ENCODE peak calls at places on chromosome 11, in ten cellular contexts. V is iris pigment epithelial cell; H is thoracic aorta; Y is spleen; F is pons; P is H54; Q is CD8-positive, alpha-beta T cell; C is heart right ventricle; L is iPS DF 6.9; X is Kasumi-1. T is an unnamed sample.

GRCh38 chr11:132024587-132025295 is 654.3 kb downstream of the NTM start:
- DNase-seq in V (peak), H (no peak), Y (no peak), F (no peak), P (peak), Q (no peak), C (no peak), L (no peak), X (no peak), T (no peak)

GRCh38 chr11:33931032-33931431 is 39.2 kb upstream of the LMO2 start:
- DNase-seq in V (peak), H (no peak), Y (no peak), F (no peak), P (no peak), Q (no peak), C (no peak), L (no peak), X (no peak), T (no peak)

GRCh38 chr11:17314232-17314547 is 37.4 kb upstream of the NCR3LG1 start:
- DNase-seq in V (peak), H (no peak), Y (no peak), F (no peak), P (peak), Q (no peak), C (no peak), L (no peak), X (peak), T (no peak)

GRCh38 chr11:118002541-118003019 is 16.4 kb downstream of the IL10RA start:
- DNase-seq in V (no peak), H (no peak), Y (peak), F (no peak), P (no peak), Q (no peak), C (no peak), L (no peak), X (peak), T (no peak)

GRCh38 chr11:1557904-1558831 is 13.9 kb downstream of the DUSP8 start:
- DNase-seq in V (peak), H (no peak), Y (peak), F (no peak), P (peak), Q (no peak), C (peak), L (no peak), X (no peak), T (no peak)

GRCh38 chr11:122229611-122230386 is 113.8 kb upstream of the BLID start:
- DNase-seq in V (no peak), H (no peak), Y (no peak), F (peak), P (no peak), Q (no peak), C (no peak), L (peak), X (no peak), T (no peak)

GRCh38 chr11:824942-825341 is 2.8 kb upstream of the CRACR2B start:
- DNase-seq in V (no peak), H (no peak), Y (no peak), F (no peak), P (no peak), Q (no peak), C (no peak), L (no peak), X (no peak), T (no peak)

GRCh38 chr11:14835491-14836105 is 56.4 kb downstream of the CYP2R1 start:
- DNase-seq in V (no peak), H (no peak), Y (no peak), F (no peak), P (no peak), Q (no peak), C (no peak), L (no peak), X (no peak), T (no peak)

GRCh38 chr11:131614514-131615085 is 244.2 kb downstream of the NTM start:
- DNase-seq in V (no peak), H (no peak), Y (no peak), F (peak), P (no peak), Q (no peak), C (no peak), L (no peak), X (no peak), T (no peak)

GRCh38 chr11:40842750-40843339 is 616.6 kb downstream of the LRRC4C start:
- DNase-seq in V (no peak), H (no peak), Y (no peak), F (no peak), P (no peak), Q (no peak), C (no peak), L (no peak), X (no peak), T (no peak)

GRCh38 chr11:130049260-130049659 is 20.4 kb upstream of the APLP2 start:
- DNase-seq in V (no peak), H (no peak), Y (no peak), F (no peak), P (no peak), Q (no peak), C (no peak), L (no peak), X (no peak), T (no peak)

GRCh38 chr11:115776916-115777315 is 272.7 kb upstream of the CADM1 start:
- DNase-seq in V (no peak), H (no peak), Y (no peak), F (no peak), P (no peak), Q (no peak), C (peak), L (no peak), X (no peak), T (no peak)

GRCh38 chr11:101914349-101914736 is 467 bp upstream of the CEP126 start:
- DNase-seq in V (peak), H (no peak), Y (no peak), F (no peak), P (peak), Q (no peak), C (no peak), L (no peak), X (no peak), T (no peak)

GRCh38 chr11:30914143-30914762 is 328.1 kb upstream of the MPPED2 start:
- DNase-seq in V (peak), H (no peak), Y (peak), F (peak), P (peak), Q (no peak), C (peak), L (peak), X (peak), T (peak)

GRCh38 chr11:1845095-1845429 is 6.3 kb downstream of the TNNI2 start:
- DNase-seq in V (no peak), H (no peak), Y (no peak), F (no peak), P (no peak), Q (no peak), C (no peak), L (no peak), X (no peak), T (no peak)

GRCh38 chr11:111707039-111707690 is 59.0 kb downstream of the PPP2R1B start:
- DNase-seq in V (peak), H (no peak), Y (no peak), F (peak), P (no peak), Q (no peak), C (peak), L (no peak), X (no peak), T (no peak)

GRCh38 chr11:65489706-65490310 is 9.0 kb upstream of the MALAT1 start:
- DNase-seq in V (no peak), H (no peak), Y (no peak), F (no peak), P (no peak), Q (no peak), C (peak), L (no peak), X (no peak), T (no peak)

GRCh38 chr11:44622721-44623258 is 57.3 kb downstream of the CD82 start:
- DNase-seq in V (no peak), H (no peak), Y (peak), F (no peak), P (no peak), Q (no peak), C (no peak), L (no peak), X (no peak), T (no peak)

GRCh38 chr11:111559791-111560190 is 19.3 kb downstream of the LAYN start:
- DNase-seq in V (peak), H (no peak), Y (no peak), F (no peak), P (no peak), Q (no peak), C (no peak), L (no peak), X (no peak), T (no peak)

GRCh38 chr11:65204646-65205601 is 23.2 kb downstream of the CAPN1 start:
- DNase-seq in V (peak), H (no peak), Y (peak), F (peak), P (peak), Q (peak), C (no peak), L (no peak), X (peak), T (no peak)

GRCh38 chr11:77198440-77198849 is 70.4 kb downstream of the MYO7A start:
- DNase-seq in V (peak), H (no peak), Y (peak), F (no peak), P (peak), Q (no peak), C (no peak), L (peak), X (peak), T (no peak)

GRCh38 chr11:111166655-111167054 is 78.9 kb upstream of the POU2AF2 start:
- DNase-seq in V (no peak), H (no peak), Y (no peak), F (no peak), P (no peak), Q (no peak), C (no peak), L (no peak), X (no peak), T (no peak)

GRCh38 chr11:117972589-117973445 is 13.4 kb upstream of the IL10RA start:
- DNase-seq in V (no peak), H (no peak), Y (peak), F (no peak), P (no peak), Q (no peak), C (no peak), L (no peak), X (no peak), T (no peak)

GRCh38 chr11:127485541-127485940 is 485.0 kb upstream of the KIRREL3 start:
- DNase-seq in V (peak), H (no peak), Y (no peak), F (no peak), P (no peak), Q (no peak), C (no peak), L (no peak), X (no peak), T (no peak)

GRCh38 chr11:63907063-63907462 is 9.9 kb downstream of the RCOR2 start:
- DNase-seq in V (no peak), H (no peak), Y (no peak), F (no peak), P (no peak), Q (no peak), C (no peak), L (no peak), X (no peak), T (no peak)

GRCh38 chr11:35541621-35542375 is 16.4 kb upstream of the PAMR1 start:
- DNase-seq in V (peak), H (no peak), Y (no peak), F (peak), P (no peak), Q (no peak), C (no peak), L (no peak), X (no peak), T (peak)

GRCh38 chr11:43574949-43575915 is 105.3 kb upstream of the HSD17B12 start:
- DNase-seq in V (peak), H (no peak), Y (no peak), F (peak), P (no peak), Q (no peak), C (no peak), L (no peak), X (no peak), T (no peak)